ENCODE peak calls at places on chromosomes 5 and 9, in ten cellular contexts. S, J, U, W, C, V, X, O, H and I are unnamed samples.

GRCh38 chr5:37090781-37091180 is 158.4 kb downstream of the CPLANE1 start:
- DNase-seq in U (no peak), J (no peak), S (no peak), V (no peak), W (no peak), X (no peak), C (no peak), O (peak; percentile 34), H (no peak), I (no peak)

GRCh38 chr5:33143405-33144123 is 297.2 kb upstream of the TARS1 start:
- DNase-seq in J (no peak), V (no peak), X (no peak), H (no peak), U (no peak), C (no peak), O (no peak), S (no peak), W (no peak), I (no peak)

GRCh38 chr5:1725641-1726468 is 73.8 kb downstream of the MRPL36 start:
- DNase-seq in O (no peak), J (no peak), C (peak; percentile 63), S (no peak), U (peak; percentile 9), V (no peak), W (peak; percentile 6), H (no peak), X (no peak), I (no peak)

GRCh38 chr9:69206047-69206446 is 32.0 kb downstream of the TJP2 start:
- DNase-seq in H (no peak), W (no peak), V (no peak), O (no peak), X (no peak), S (no peak), U (no peak), C (no peak), J (no peak), I (no peak)

GRCh38 chr9:127846451-127847154 is 7.9 kb downstream of the ENG start:
- DNase-seq in C (peak; percentile 88), U (no peak), V (no peak), S (no peak), O (no peak), X (no peak), H (no peak), W (no peak), J (no peak), I (no peak)

GRCh38 chr5:172903790-172904189 is 55.4 kb upstream of the RPL26L1 start:
- DNase-seq in C (peak; percentile 89), V (no peak), U (no peak), O (peak; percentile 92), J (no peak), X (no peak), S (no peak), H (no peak), W (no peak), I (no peak)

GRCh38 chr5:13278148-13278547 is 666.3 kb downstream of the DNAH5 start:
- DNase-seq in W (no peak), H (peak; percentile 12), O (no peak), S (no peak), V (no peak), C (no peak), U (no peak), J (no peak), X (no peak), I (peak; percentile 18)

GRCh38 chr5:177378884-177379883 is 5.0 kb upstream of the SLC34A1 start:
- DNase-seq in C (no peak), H (no peak), W (no peak), J (no peak), S (no peak), V (peak; percentile 44), U (no peak), O (peak; percentile 70), X (no peak), I (no peak)

GRCh38 chr5:62373382-62373781 is 30.3 kb downstream of the DIMT1 start:
- DNase-seq in C (no peak), X (no peak), O (no peak), H (no peak), V (no peak), U (no peak), W (no peak), J (no peak), S (no peak), I (no peak)

GRCh38 chr5:159732220-159732619 is 184.1 kb upstream of the ADRA1B start:
- DNase-seq in X (no peak), V (no peak), W (peak; percentile 16), U (no peak), J (no peak), H (no peak), S (peak; percentile 0), O (no peak), C (no peak), I (peak; percentile 32)

GRCh38 chr9:6779417-6780241 is 21.9 kb downstream of the KDM4C start:
- DNase-seq in O (peak; percentile 74), V (no peak), U (no peak), J (no peak), S (no peak), H (no peak), W (no peak), C (no peak), X (no peak), I (no peak)

GRCh38 chr5:126126574-126126973 is 296.6 kb upstream of the GRAMD2B start:
- DNase-seq in S (no peak), W (no peak), H (no peak), O (no peak), U (no peak), X (no peak), V (no peak), C (no peak), J (no peak), I (no peak)

GRCh38 chr5:114988096-114988495 is 181.6 kb downstream of the TRIM36 start:
- DNase-seq in J (no peak), U (no peak), H (no peak), S (no peak), C (no peak), W (no peak), V (no peak), O (no peak), X (no peak), I (no peak)

GRCh38 chr5:15886156-15886555 is 293.4 kb downstream of the MARCHF11 start:
- DNase-seq in O (no peak), C (no peak), H (no peak), J (no peak), U (no peak), V (no peak), W (no peak), S (no peak), X (no peak), I (no peak)

GRCh38 chr9:86563350-86563749 is 209.1 kb upstream of the TUT7 start:
- DNase-seq in U (no peak), W (no peak), H (no peak), V (no peak), S (no peak), C (no peak), J (no peak), O (peak; percentile 4), X (no peak), I (no peak)

GRCh38 chr5:95780597-95780996 is 41.9 kb downstream of the GLRX start:
- DNase-seq in V (no peak), S (no peak), U (no peak), H (no peak), W (no peak), J (no peak), X (no peak), O (no peak), C (no peak), I (no peak)

GRCh38 chr9:134950404-134950760 is 32.7 kb upstream of the FCN1 start:
- DNase-seq in U (no peak), J (no peak), O (no peak), V (no peak), C (no peak), W (no peak), H (no peak), S (no peak), X (no peak), I (no peak)

GRCh38 chr5:103255666-103256065 is 2.9 kb upstream of the MACIR start:
- DNase-seq in J (no peak), W (no peak), U (no peak), X (no peak), C (no peak), H (no peak), S (no peak), O (no peak), V (no peak), I (no peak)

GRCh38 chr5:140324041-140324833 is 21.3 kb upstream of the PFDN1 start:
- DNase-seq in S (no peak), W (no peak), J (no peak), O (no peak), C (no peak), V (no peak), H (no peak), U (no peak), X (no peak), I (no peak)

GRCh38 chr9:124047106-124047716 is 35.6 kb downstream of the LHX2 start:
- DNase-seq in C (no peak), H (no peak), S (no peak), X (no peak), O (peak; percentile 71), V (no peak), J (no peak), W (no peak), U (no peak), I (no peak)

GRCh38 chr5:78979117-78979742 is 5.9 kb downstream of the ARSB start:
- DNase-seq in V (no peak), W (no peak), X (no peak), J (no peak), U (no peak), H (no peak), S (no peak), O (no peak), C (no peak), I (no peak)

GRCh38 chr9:134621558-134622110 is 20.0 kb upstream of the COL5A1 start:
- DNase-seq in W (no peak), J (no peak), U (no peak), C (peak; percentile 59), O (no peak), H (no peak), V (no peak), S (no peak), X (no peak), I (no peak)

GRCh38 chr5:160379485-160379884 is 9.1 kb upstream of the C1QTNF2 start:
- DNase-seq in O (no peak), J (no peak), W (no peak), S (no peak), H (no peak), U (no peak), C (no peak), X (no peak), V (no peak), I (peak; percentile 2)

GRCh38 chr9:109010676-109011655 is 2.3 kb downstream of the CTNNAL1 start:
- DNase-seq in S (peak; percentile 47), W (peak; percentile 24), V (peak; percentile 56), U (no peak), X (peak; percentile 2), C (no peak), J (no peak), H (peak; percentile 18), O (peak; percentile 83), I (peak; percentile 78)

GRCh38 chr5:19322716-19323485 is 665.1 kb downstream of the CDH18 start:
- DNase-seq in O (no peak), J (no peak), S (no peak), W (no peak), X (no peak), H (no peak), U (no peak), C (no peak), V (no peak), I (peak; percentile 14)

GRCh38 chr5:174409070-174409469 is 315.3 kb upstream of the MSX2 start:
- DNase-seq in W (no peak), S (no peak), J (no peak), O (no peak), V (no peak), H (no peak), X (no peak), U (no peak), C (no peak), I (no peak)

GRCh38 chr9:128257907-128258306 is 17.9 kb downstream of the GOLGA2 start:
- DNase-seq in S (no peak), J (no peak), C (no peak), O (no peak), U (no peak), X (no peak), H (no peak), V (no peak), W (no peak), I (no peak)

GRCh38 chr9:5910413-5911057 is 19.8 kb downstream of the MLANA start:
- DNase-seq in O (no peak), W (no peak), H (no peak), S (no peak), C (no peak), U (no peak), J (no peak), V (no peak), X (no peak), I (no peak)